ENCODE peak calls at places on chromosomes 4 and X, in ten cellular contexts. One of them, this sample, is unnamed.

GRCh38 chr4:47049347-47049746 is 18.0 kb downstream of the GABRB1 start:
- DNase-seq in natural killer cell: no peak
- DNase-seq in HFF-Myc: no peak
- DNase-seq in fibroblast of the aortic adventitia: no peak
- DNase-seq in AG04449: no peak
- DNase-seq in RWPE1: no peak
- DNase-seq in choroid plexus epithelial cell: peak
- DNase-seq in upper lobe of left lung: no peak
- DNase-seq in endothelial cell: no peak
- DNase-seq in cardiac fibroblast: no peak
- DNase-seq in this sample: no peak

GRCh38 chrX:68830486-68831404 is 1.9 kb downstream of the EFNB1 start:
- DNase-seq in choroid plexus epithelial cell: no peak
- DNase-seq in HFF-Myc: no peak
- DNase-seq in upper lobe of left lung: peak
- DNase-seq in cardiac fibroblast: no peak
- DNase-seq in RWPE1: no peak
- DNase-seq in endothelial cell: no peak
- DNase-seq in natural killer cell: no peak
- DNase-seq in fibroblast of the aortic adventitia: no peak
- DNase-seq in AG04449: no peak
- DNase-seq in this sample: no peak

GRCh38 chr4:173424899-173425805 is 26.2 kb upstream of the SCRG1 start:
- DNase-seq in endothelial cell: no peak
- DNase-seq in natural killer cell: no peak
- DNase-seq in AG04449: peak
- DNase-seq in upper lobe of left lung: no peak
- DNase-seq in RWPE1: no peak
- DNase-seq in cardiac fibroblast: peak
- DNase-seq in fibroblast of the aortic adventitia: peak
- DNase-seq in HFF-Myc: no peak
- DNase-seq in choroid plexus epithelial cell: peak
- DNase-seq in this sample: no peak

GRCh38 chrX:85084770-85085393 is 81.2 kb downstream of the APOOL start:
- DNase-seq in endothelial cell: peak
- DNase-seq in choroid plexus epithelial cell: peak
- DNase-seq in RWPE1: peak
- DNase-seq in HFF-Myc: no peak
- DNase-seq in cardiac fibroblast: peak
- DNase-seq in natural killer cell: no peak
- DNase-seq in fibroblast of the aortic adventitia: peak
- DNase-seq in upper lobe of left lung: no peak
- DNase-seq in AG04449: no peak
- DNase-seq in this sample: no peak

GRCh38 chr4:28558871-28559270 is 1698.2 kb downstream of the STIM2 start:
- DNase-seq in endothelial cell: no peak
- DNase-seq in cardiac fibroblast: no peak
- DNase-seq in natural killer cell: no peak
- DNase-seq in fibroblast of the aortic adventitia: no peak
- DNase-seq in HFF-Myc: no peak
- DNase-seq in choroid plexus epithelial cell: peak
- DNase-seq in upper lobe of left lung: no peak
- DNase-seq in RWPE1: no peak
- DNase-seq in AG04449: no peak
- DNase-seq in this sample: no peak

GRCh38 chr4:54945838-54946237 is 179.6 kb downstream of the KDR start:
- DNase-seq in AG04449: no peak
- DNase-seq in cardiac fibroblast: no peak
- DNase-seq in endothelial cell: peak
- DNase-seq in RWPE1: no peak
- DNase-seq in HFF-Myc: no peak
- DNase-seq in natural killer cell: no peak
- DNase-seq in choroid plexus epithelial cell: peak
- DNase-seq in fibroblast of the aortic adventitia: no peak
- DNase-seq in upper lobe of left lung: no peak
- DNase-seq in this sample: no peak

GRCh38 chr4:155906554-155907247 is 3.2 kb downstream of the TDO2 start:
- DNase-seq in RWPE1: peak
- DNase-seq in natural killer cell: no peak
- DNase-seq in upper lobe of left lung: no peak
- DNase-seq in fibroblast of the aortic adventitia: peak
- DNase-seq in AG04449: peak
- DNase-seq in choroid plexus epithelial cell: peak
- DNase-seq in endothelial cell: no peak
- DNase-seq in HFF-Myc: peak
- DNase-seq in cardiac fibroblast: peak
- DNase-seq in this sample: peak

GRCh38 chr4:94895081-94895480 is 137.3 kb downstream of the BMPR1B start:
- DNase-seq in AG04449: no peak
- DNase-seq in fibroblast of the aortic adventitia: no peak
- DNase-seq in HFF-Myc: no peak
- DNase-seq in natural killer cell: no peak
- DNase-seq in upper lobe of left lung: no peak
- DNase-seq in endothelial cell: no peak
- DNase-seq in cardiac fibroblast: peak
- DNase-seq in choroid plexus epithelial cell: peak
- DNase-seq in RWPE1: no peak
- DNase-seq in this sample: no peak

GRCh38 chr4:188658958-188659522 is 519.8 kb downstream of the TRIML1 start:
- DNase-seq in choroid plexus epithelial cell: no peak
- DNase-seq in endothelial cell: no peak
- DNase-seq in cardiac fibroblast: no peak
- DNase-seq in natural killer cell: no peak
- DNase-seq in fibroblast of the aortic adventitia: no peak
- DNase-seq in RWPE1: no peak
- DNase-seq in upper lobe of left lung: peak
- DNase-seq in AG04449: no peak
- DNase-seq in HFF-Myc: no peak
- DNase-seq in this sample: no peak

GRCh38 chrX:122625821-122626220 is 558.3 kb upstream of the GRIA3 start:
- DNase-seq in RWPE1: no peak
- DNase-seq in AG04449: peak
- DNase-seq in choroid plexus epithelial cell: peak
- DNase-seq in upper lobe of left lung: no peak
- DNase-seq in natural killer cell: no peak
- DNase-seq in HFF-Myc: peak
- DNase-seq in cardiac fibroblast: peak
- DNase-seq in endothelial cell: no peak
- DNase-seq in fibroblast of the aortic adventitia: peak
- DNase-seq in this sample: peak

GRCh38 chr4:64359496-64359895 is 49.8 kb downstream of the TECRL start:
- DNase-seq in RWPE1: no peak
- DNase-seq in upper lobe of left lung: no peak
- DNase-seq in AG04449: no peak
- DNase-seq in HFF-Myc: no peak
- DNase-seq in cardiac fibroblast: no peak
- DNase-seq in fibroblast of the aortic adventitia: no peak
- DNase-seq in endothelial cell: no peak
- DNase-seq in natural killer cell: no peak
- DNase-seq in choroid plexus epithelial cell: no peak
- DNase-seq in this sample: no peak

GRCh38 chr4:8238515-8239053 is 31.0 kb upstream of the HTRA3 start:
- DNase-seq in endothelial cell: peak
- DNase-seq in AG04449: no peak
- DNase-seq in cardiac fibroblast: no peak
- DNase-seq in upper lobe of left lung: peak
- DNase-seq in HFF-Myc: no peak
- DNase-seq in choroid plexus epithelial cell: no peak
- DNase-seq in fibroblast of the aortic adventitia: no peak
- DNase-seq in RWPE1: no peak
- DNase-seq in natural killer cell: no peak
- DNase-seq in this sample: no peak
- TF ChIP-seq CTCF in endothelial cell: peak
- TF ChIP-seq CTCF in AG04449: peak
- TF ChIP-seq CTCF in cardiac fibroblast: peak
- TF ChIP-seq CTCF in upper lobe of left lung: no peak
- TF ChIP-seq CTCF in HFF-Myc: peak
- TF ChIP-seq CTCF in choroid plexus epithelial cell: peak
- TF ChIP-seq CTCF in fibroblast of the aortic adventitia: peak
- TF ChIP-seq CTCF in RWPE1: no peak
- TF ChIP-seq CTCF in natural killer cell: no peak
- TF ChIP-seq CTCF in this sample: peak

GRCh38 chr4:4913147-4913561 is 53.7 kb downstream of the MSX1 start:
- DNase-seq in natural killer cell: no peak
- DNase-seq in HFF-Myc: no peak
- DNase-seq in choroid plexus epithelial cell: no peak
- DNase-seq in fibroblast of the aortic adventitia: peak
- DNase-seq in upper lobe of left lung: no peak
- DNase-seq in endothelial cell: no peak
- DNase-seq in RWPE1: no peak
- DNase-seq in cardiac fibroblast: no peak
- DNase-seq in AG04449: no peak
- DNase-seq in this sample: no peak

GRCh38 chr4:4914965-4915845 is 55.7 kb downstream of the MSX1 start:
- DNase-seq in cardiac fibroblast: no peak
- DNase-seq in AG04449: no peak
- DNase-seq in endothelial cell: no peak
- DNase-seq in upper lobe of left lung: peak
- DNase-seq in HFF-Myc: no peak
- DNase-seq in choroid plexus epithelial cell: no peak
- DNase-seq in RWPE1: no peak
- DNase-seq in fibroblast of the aortic adventitia: peak
- DNase-seq in natural killer cell: no peak
- DNase-seq in this sample: no peak

GRCh38 chr4:4913628-4914027 is 54.2 kb downstream of the MSX1 start:
- DNase-seq in AG04449: no peak
- DNase-seq in RWPE1: no peak
- DNase-seq in natural killer cell: no peak
- DNase-seq in upper lobe of left lung: no peak
- DNase-seq in cardiac fibroblast: no peak
- DNase-seq in endothelial cell: no peak
- DNase-seq in choroid plexus epithelial cell: no peak
- DNase-seq in fibroblast of the aortic adventitia: peak
- DNase-seq in HFF-Myc: no peak
- DNase-seq in this sample: no peak

GRCh38 chr4:4914059-4914820 is 54.8 kb downstream of the MSX1 start:
- DNase-seq in endothelial cell: no peak
- DNase-seq in choroid plexus epithelial cell: peak
- DNase-seq in natural killer cell: no peak
- DNase-seq in upper lobe of left lung: no peak
- DNase-seq in AG04449: peak
- DNase-seq in cardiac fibroblast: peak
- DNase-seq in RWPE1: peak
- DNase-seq in HFF-Myc: no peak
- DNase-seq in fibroblast of the aortic adventitia: peak
- DNase-seq in this sample: no peak

GRCh38 chr4:4912155-4912554 is 52.7 kb downstream of the MSX1 start:
- DNase-seq in AG04449: no peak
- DNase-seq in upper lobe of left lung: no peak
- DNase-seq in HFF-Myc: no peak
- DNase-seq in fibroblast of the aortic adventitia: no peak
- DNase-seq in RWPE1: no peak
- DNase-seq in choroid plexus epithelial cell: no peak
- DNase-seq in cardiac fibroblast: no peak
- DNase-seq in endothelial cell: no peak
- DNase-seq in natural killer cell: no peak
- DNase-seq in this sample: no peak
- TF ChIP-seq CTCF in AG04449: no peak
- TF ChIP-seq CTCF in upper lobe of left lung: no peak
- TF ChIP-seq CTCF in HFF-Myc: no peak
- TF ChIP-seq CTCF in fibroblast of the aortic adventitia: no peak
- TF ChIP-seq CTCF in RWPE1: no peak
- TF ChIP-seq CTCF in choroid plexus epithelial cell: no peak
- TF ChIP-seq CTCF in cardiac fibroblast: no peak
- TF ChIP-seq CTCF in endothelial cell: no peak
- TF ChIP-seq CTCF in natural killer cell: no peak
- TF ChIP-seq CTCF in this sample: no peak

DNA sequence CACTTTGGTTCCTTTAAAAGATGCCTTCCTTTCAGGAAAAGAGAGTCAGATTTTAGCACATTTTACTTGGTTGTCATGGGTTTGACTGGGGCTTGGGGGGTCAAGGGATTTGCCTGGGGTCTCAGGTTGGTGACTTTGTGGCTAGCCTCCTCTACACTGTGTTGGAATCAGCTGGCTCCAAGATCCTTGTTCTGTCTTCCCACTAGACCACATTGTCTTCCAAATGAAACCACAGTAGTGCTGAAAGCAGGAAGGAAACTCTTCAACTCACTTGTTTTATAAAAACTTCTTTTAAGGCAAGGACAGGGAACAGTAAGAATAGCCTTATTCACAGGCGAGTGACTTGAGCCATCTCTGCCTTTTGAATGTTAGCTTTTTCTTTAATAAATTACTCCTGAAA is 37.0 kb upstream of the OTUD4 start:
- DNase-seq in choroid plexus epithelial cell: no peak
- DNase-seq in endothelial cell: no peak
- DNase-seq in cardiac fibroblast: no peak
- DNase-seq in natural killer cell: no peak
- DNase-seq in RWPE1: no peak
- DNase-seq in HFF-Myc: no peak
- DNase-seq in upper lobe of left lung: no peak
- DNase-seq in AG04449: no peak
- DNase-seq in fibroblast of the aortic adventitia: peak
- DNase-seq in this sample: no peak
- TF ChIP-seq CTCF in choroid plexus epithelial cell: no peak
- TF ChIP-seq CTCF in endothelial cell: no peak
- TF ChIP-seq CTCF in cardiac fibroblast: no peak
- TF ChIP-seq CTCF in natural killer cell: no peak
- TF ChIP-seq CTCF in RWPE1: no peak
- TF ChIP-seq CTCF in HFF-Myc: no peak
- TF ChIP-seq CTCF in upper lobe of left lung: no peak
- TF ChIP-seq CTCF in AG04449: no peak
- TF ChIP-seq CTCF in fibroblast of the aortic adventitia: no peak
- TF ChIP-seq CTCF in this sample: no peak

GRCh38 chr4:53508446-53508845 is 82.8 kb downstream of the LNX1 start:
- DNase-seq in fibroblast of the aortic adventitia: peak
- DNase-seq in HFF-Myc: no peak
- DNase-seq in RWPE1: no peak
- DNase-seq in natural killer cell: no peak
- DNase-seq in endothelial cell: no peak
- DNase-seq in cardiac fibroblast: peak
- DNase-seq in upper lobe of left lung: no peak
- DNase-seq in AG04449: peak
- DNase-seq in choroid plexus epithelial cell: peak
- DNase-seq in this sample: peak
- TF ChIP-seq CTCF in fibroblast of the aortic adventitia: peak
- TF ChIP-seq CTCF in HFF-Myc: no peak
- TF ChIP-seq CTCF in RWPE1: no peak
- TF ChIP-seq CTCF in natural killer cell: no peak
- TF ChIP-seq CTCF in endothelial cell: no peak
- TF ChIP-seq CTCF in cardiac fibroblast: peak
- TF ChIP-seq CTCF in upper lobe of left lung: no peak
- TF ChIP-seq CTCF in AG04449: peak
- TF ChIP-seq CTCF in choroid plexus epithelial cell: no peak
- TF ChIP-seq CTCF in this sample: no peak

DNA sequence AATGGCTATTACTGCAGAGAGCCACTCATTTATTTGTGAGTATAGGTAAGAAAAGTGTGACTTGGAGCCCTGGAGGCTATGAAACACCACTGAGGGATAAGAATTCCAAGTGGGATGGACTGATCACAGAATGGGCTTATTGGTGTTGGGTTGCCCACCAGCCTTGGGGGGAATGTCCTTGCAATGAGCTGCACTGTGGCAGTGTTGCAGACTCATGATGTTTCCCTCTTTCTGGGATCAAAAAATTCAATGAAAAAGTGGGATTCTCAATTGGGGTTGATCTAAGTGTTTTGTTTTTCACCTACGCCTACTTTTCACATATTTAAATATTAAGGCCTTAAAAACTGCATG is 1024.5 kb upstream of the PCDH10 start:
- DNase-seq in AG04449: no peak
- DNase-seq in natural killer cell: no peak
- DNase-seq in fibroblast of the aortic adventitia: no peak
- DNase-seq in RWPE1: no peak
- DNase-seq in upper lobe of left lung: no peak
- DNase-seq in endothelial cell: no peak
- DNase-seq in choroid plexus epithelial cell: no peak
- DNase-seq in cardiac fibroblast: no peak
- DNase-seq in HFF-Myc: no peak
- DNase-seq in this sample: no peak
- TF ChIP-seq CTCF in AG04449: no peak
- TF ChIP-seq CTCF in natural killer cell: no peak
- TF ChIP-seq CTCF in fibroblast of the aortic adventitia: no peak
- TF ChIP-seq CTCF in RWPE1: no peak
- TF ChIP-seq CTCF in upper lobe of left lung: no peak
- TF ChIP-seq CTCF in endothelial cell: no peak
- TF ChIP-seq CTCF in choroid plexus epithelial cell: no peak
- TF ChIP-seq CTCF in cardiac fibroblast: no peak
- TF ChIP-seq CTCF in HFF-Myc: no peak
- TF ChIP-seq CTCF in this sample: no peak

This sample was measured in epithelial cell of proximal tubule.